ENCODE peak calls at places on chromosomes 3 and 15, in six cellular contexts. B is hypothalamus, M is EH, R is GM10248, Z is SJCRH30, X is EL. L is an unnamed sample.

GRCh38 chr3:97979610-97980009 is 7.4 kb upstream of the RIOX2 start:
- DNase-seq in X (no peak), R (no peak), Z (peak), M (no peak), B (no peak), L (no peak)

GRCh38 chr3:27649277-27649676 is 72.8 kb downstream of the EOMES start:
- DNase-seq in X (no peak), R (no peak), Z (no peak), B (no peak), M (no peak), L (no peak)

GRCh38 chr3:42080452-42080872 is 10.7 kb upstream of the TRAK1 start:
- DNase-seq in M (peak), B (peak), X (peak), R (no peak), Z (peak), L (peak)

GRCh38 chr15:95556866-95557225 is 773.7 kb upstream of the NR2F2 start:
- DNase-seq in R (no peak), Z (no peak), B (no peak), M (peak), X (peak), L (no peak)

GRCh38 chr3:106006571-106006970 is 137.8 kb upstream of the CBLB start:
- DNase-seq in Z (no peak), B (no peak), X (no peak), M (no peak), R (no peak), L (no peak)

GRCh38 chr3:86245360-86245759 is 745.6 kb downstream of the VGLL3 start:
- DNase-seq in B (no peak), M (no peak), Z (no peak), X (no peak), R (no peak), L (no peak)

GRCh38 chr3:24305795-24306467 is 188.7 kb downstream of the THRB start:
- DNase-seq in R (no peak), M (peak), B (no peak), X (no peak), Z (peak), L (peak)

GRCh38 chr3:36969540-36970432 is 23.1 kb downstream of the EPM2AIP1 start:
- DNase-seq in R (peak), X (peak), Z (peak), B (peak), M (peak), L (peak)

GRCh38 chr3:58167431-58168351 is 43.1 kb downstream of the DNASE1L3 start:
- DNase-seq in R (peak), B (peak), X (peak), M (peak), Z (peak), L (peak)

GRCh38 chr15:43105077-43105769 is 615 bp downstream of the UBR1 start:
- DNase-seq in M (no peak), Z (no peak), X (peak), R (peak), B (peak), L (peak)

GRCh38 chr3:126924458-126924857 is 58.5 kb upstream of the PLXNA1 start:
- DNase-seq in R (no peak), M (no peak), Z (no peak), X (no peak), B (no peak), L (no peak)

GRCh38 chr15:80152896-80153876 is at the start of gene FAH:
- DNase-seq in R (no peak), Z (peak), B (no peak), M (peak), X (peak), L (peak)

GRCh38 chr3:150385296-150386242 is 22.5 kb upstream of the TSC22D2 start:
- DNase-seq in Z (no peak), R (peak), X (no peak), M (peak), B (no peak), L (no peak)

GRCh38 chr3:189369636-189370035 is 197.9 kb downstream of the TPRG1 start:
- DNase-seq in M (no peak), B (no peak), X (no peak), R (no peak), Z (no peak), L (no peak)

GRCh38 chr3:100665230-100665629 is 44.1 kb upstream of the TFG start:
- DNase-seq in R (no peak), Z (no peak), M (no peak), B (no peak), X (no peak), L (no peak)

GRCh38 chr3:114011059-114011797 is 45.1 kb downstream of the CCDC191 start:
- DNase-seq in X (no peak), Z (no peak), R (peak), M (no peak), B (no peak), L (no peak)

GRCh38 chr15:88635343-88635742 is 3.5 kb upstream of the ISG20 start:
- DNase-seq in Z (no peak), M (peak), R (no peak), B (no peak), X (no peak), L (no peak)

GRCh38 chr15:41545218-41545617 is 1.2 kb upstream of the RPAP1 start:
- DNase-seq in M (no peak), X (no peak), R (no peak), B (no peak), Z (no peak), L (no peak)

GRCh38 chr3:67601385-67601784 is 53.0 kb downstream of the SUCLG2 start:
- DNase-seq in R (no peak), Z (no peak), B (no peak), X (peak), M (peak), L (no peak)

GRCh38 chr3:196660381-196661166 is 21.1 kb downstream of the NRROS start:
- DNase-seq in R (no peak), M (no peak), Z (no peak), B (no peak), X (no peak), L (no peak)

GRCh38 chr3:142366434-142366833 is 81.4 kb downstream of the XRN1 start:
- DNase-seq in M (no peak), Z (no peak), B (no peak), X (peak), R (peak), L (no peak)

GRCh38 chr3:170690133-170690981 is 104.5 kb upstream of the SLC7A14 start:
- DNase-seq in X (peak), M (peak), R (peak), B (peak), Z (peak), L (peak)

GRCh38 chr15:52378746-52379394 is 83.3 kb upstream of the MYO5C start:
- DNase-seq in R (peak), B (no peak), X (no peak), M (no peak), Z (no peak), L (no peak)

GRCh38 chr3:114121996-114122709 is 56.7 kb downstream of the DRD3 start:
- DNase-seq in M (peak), B (peak), X (peak), R (no peak), Z (no peak), L (peak)

GRCh38 chr15:96047255-96047931 is 283.1 kb upstream of the NR2F2 start:
- DNase-seq in M (peak), B (no peak), X (peak), R (no peak), Z (no peak), L (peak)

GRCh38 chr15:77592768-77593167 is 39.9 kb downstream of the LINGO1 start:
- DNase-seq in M (no peak), Z (no peak), R (no peak), B (no peak), X (no peak), L (no peak)

GRCh38 chr15:86588413-86588812 is 508.7 kb downstream of the AGBL1 start:
- DNase-seq in X (no peak), R (no peak), M (no peak), B (no peak), Z (no peak), L (no peak)

GRCh38 chr3:51110586-51110985 is 274.5 kb upstream of the MANF start:
- DNase-seq in X (no peak), Z (no peak), M (no peak), R (no peak), B (no peak), L (no peak)

GRCh38 chr3:189340680-189341460 is 169.1 kb downstream of the TPRG1 start:
- DNase-seq in Z (peak), R (no peak), M (peak), X (peak), B (no peak), L (no peak)

GRCh38 chr15:90862964-90863721 is 5.2 kb upstream of the FURIN start:
- DNase-seq in M (peak), B (peak), Z (no peak), R (no peak), X (peak), L (peak)

GRCh38 chr15:42465520-42466259 is 25.3 kb downstream of the ZNF106 start:
- DNase-seq in B (no peak), R (no peak), M (no peak), Z (no peak), X (no peak), L (no peak)

GRCh38 chr15:52642386-52643361 is 36.5 kb downstream of the ATOSA start:
- DNase-seq in X (peak), M (peak), Z (no peak), B (no peak), R (no peak), L (peak)

GRCh38 chr15:68209735-68210408 is 4.7 kb upstream of the CALML4 start:
- DNase-seq in R (peak), M (no peak), X (no peak), B (no peak), Z (no peak), L (no peak)

GRCh38 chr3:124281453-124282316 is 289.8 kb upstream of the ROPN1 start:
- DNase-seq in B (no peak), M (peak), R (peak), Z (no peak), X (peak), L (peak)

GRCh38 chr15:38148476-38148875 is 104.2 kb upstream of the SPRED1 start:
- DNase-seq in R (no peak), X (peak), M (peak), B (no peak), Z (no peak), L (peak)

L was measured in GM23248.